ENCODE peak calls at places on chromosomes 6 and 20, in five cellular contexts. One of them, this sample, is unnamed. For H3K9me3, the result is how much of the 10 kb centered on the place peaks cover.

GRCh38 chr20:17559338-17559737 is 10.5 kb upstream of the DSTN start:
- DNase-seq in MM.1S: no peak
- DNase-seq in tibial nerve: no peak
- DNase-seq in psoas muscle: no peak
- DNase-seq in right lobe of liver: no peak
- DNase-seq in this sample: no peak

GRCh38 chr6:116246089-116246488 is 7.8 kb downstream of the TSPYL4 start:
- DNase-seq in MM.1S: no peak
- DNase-seq in tibial nerve: no peak
- DNase-seq in psoas muscle: no peak
- DNase-seq in right lobe of liver: no peak
- DNase-seq in this sample: no peak

GRCh38 chr20:63397946-63398450 is 36.8 kb upstream of the CHRNA4 start:
- DNase-seq in MM.1S: no peak
- DNase-seq in tibial nerve: no peak
- DNase-seq in psoas muscle: no peak
- DNase-seq in right lobe of liver: no peak
- DNase-seq in this sample: no peak

GRCh38 chr20:50270569-50270968 is 79.9 kb downstream of the CEBPB start:
- DNase-seq in MM.1S: no peak
- DNase-seq in tibial nerve: no peak
- DNase-seq in psoas muscle: no peak
- DNase-seq in right lobe of liver: no peak
- DNase-seq in this sample: no peak

GRCh38 chr20:10466855-10467254 is 31.8 kb downstream of the SLX4IP start:
- DNase-seq in MM.1S: no peak
- DNase-seq in tibial nerve: no peak
- DNase-seq in psoas muscle: no peak
- DNase-seq in right lobe of liver: no peak
- DNase-seq in this sample: no peak

GRCh38 chr6:13447949-13448724 is 39.3 kb downstream of the GFOD1 start:
- DNase-seq in MM.1S: no peak
- DNase-seq in tibial nerve: no peak
- DNase-seq in psoas muscle: no peak
- DNase-seq in right lobe of liver: no peak
- DNase-seq in this sample: no peak

GRCh38 chr20:11499235-11499634 is 418.5 kb upstream of the BTBD3 start:
- DNase-seq in MM.1S: no peak
- DNase-seq in tibial nerve: no peak
- DNase-seq in psoas muscle: no peak
- DNase-seq in right lobe of liver: no peak
- DNase-seq in this sample: no peak

GRCh38 chr20:21554376-21554890 is 40.6 kb upstream of the NKX2-2 start:
- DNase-seq in MM.1S: no peak
- DNase-seq in tibial nerve: no peak
- DNase-seq in psoas muscle: no peak
- DNase-seq in right lobe of liver: no peak
- DNase-seq in this sample: no peak

GRCh38 chr6:127459231-127459641 is at the start of gene KIAA0408:
- DNase-seq in MM.1S: no peak
- DNase-seq in tibial nerve: peak
- DNase-seq in psoas muscle: peak
- DNase-seq in right lobe of liver: no peak
- DNase-seq in this sample: no peak

GRCh38 chr6:100988391-100988999 is 107.4 kb upstream of the ASCC3 start:
- DNase-seq in MM.1S: no peak
- DNase-seq in tibial nerve: no peak
- DNase-seq in psoas muscle: no peak
- DNase-seq in right lobe of liver: no peak
- DNase-seq in this sample: no peak

GRCh38 chr6:109523478-109523877 is 40.5 kb upstream of the ZBTB24 start:
- DNase-seq in MM.1S: no peak
- DNase-seq in tibial nerve: no peak
- DNase-seq in psoas muscle: no peak
- DNase-seq in right lobe of liver: no peak
- DNase-seq in this sample: no peak

GRCh38 chr6:128569737-128570438 is 49.5 kb upstream of the PTPRK start:
- DNase-seq in MM.1S: no peak
- DNase-seq in tibial nerve: no peak
- DNase-seq in psoas muscle: no peak
- DNase-seq in right lobe of liver: no peak
- DNase-seq in this sample: no peak

GRCh38 chr6:37033819-37034790 is 28.6 kb downstream of the FGD2 start:
- DNase-seq in MM.1S: no peak
- DNase-seq in tibial nerve: no peak
- DNase-seq in psoas muscle: no peak
- DNase-seq in right lobe of liver: no peak
- DNase-seq in this sample: no peak

GRCh38 chr6:67336014-67336413 is 1299.1 kb upstream of the ADGRB3 start:
- DNase-seq in MM.1S: no peak
- DNase-seq in tibial nerve: no peak
- DNase-seq in psoas muscle: no peak
- DNase-seq in right lobe of liver: no peak
- DNase-seq in this sample: no peak

GRCh38 chr6:1285589-1286340 is 26.1 kb upstream of the FOXQ1 start:
- DNase-seq in MM.1S: no peak
- DNase-seq in tibial nerve: no peak
- DNase-seq in psoas muscle: no peak
- DNase-seq in right lobe of liver: no peak
- DNase-seq in this sample: no peak

GRCh38 chr6:108735310-108735990 is 112.8 kb upstream of the ARMC2 start:
- DNase-seq in MM.1S: no peak
- DNase-seq in tibial nerve: no peak
- DNase-seq in psoas muscle: no peak
- DNase-seq in right lobe of liver: no peak
- DNase-seq in this sample: no peak

GRCh38 chr6:10882654-10883053 is 813 bp upstream of the GCM2 start:
- DNase-seq in MM.1S: no peak
- DNase-seq in tibial nerve: no peak
- DNase-seq in psoas muscle: no peak
- DNase-seq in right lobe of liver: no peak
- DNase-seq in this sample: no peak

GRCh38 chr6:122043421-122043820 is 356.0 kb upstream of the HSF2 start:
- DNase-seq in MM.1S: no peak
- DNase-seq in tibial nerve: no peak
- DNase-seq in psoas muscle: no peak
- DNase-seq in right lobe of liver: no peak
- DNase-seq in this sample: no peak

GRCh38 chr20:38888059-38888831 is 38.0 kb upstream of the FAM83D start:
- DNase-seq in MM.1S: no peak
- DNase-seq in tibial nerve: no peak
- DNase-seq in psoas muscle: no peak
- DNase-seq in right lobe of liver: no peak
- DNase-seq in this sample: no peak

GRCh38 chr20:20461526-20461925 is 93.6 kb downstream of the INSM1 start:
- DNase-seq in MM.1S: no peak
- DNase-seq in tibial nerve: no peak
- DNase-seq in psoas muscle: no peak
- DNase-seq in right lobe of liver: no peak
- DNase-seq in this sample: no peak

GRCh38 chr6:36427781-36428345 is 14.8 kb downstream of the PXT1 start:
- DNase-seq in MM.1S: no peak
- DNase-seq in tibial nerve: no peak
- DNase-seq in psoas muscle: no peak
- DNase-seq in right lobe of liver: no peak
- DNase-seq in this sample: no peak

GRCh38 chr6:35203680-35204079 is 10.1 kb upstream of the SCUBE3 start:
- DNase-seq in MM.1S: no peak
- DNase-seq in tibial nerve: no peak
- DNase-seq in psoas muscle: no peak
- DNase-seq in right lobe of liver: no peak
- DNase-seq in this sample: no peak

GRCh38 chr6:134317471-134318131 is at the start of gene SGK1:
- DNase-seq in MM.1S: no peak
- DNase-seq in tibial nerve: no peak
- DNase-seq in psoas muscle: peak
- DNase-seq in right lobe of liver: no peak
- DNase-seq in this sample: peak

GRCh38 chr6:157443066-157443800 is 62.2 kb downstream of the ZDHHC14 start:
- DNase-seq in MM.1S: peak
- DNase-seq in tibial nerve: no peak
- DNase-seq in psoas muscle: no peak
- DNase-seq in right lobe of liver: no peak
- DNase-seq in this sample: no peak

GRCh38 chr6:4371207-4371921 is 236.0 kb upstream of the ECI2 start:
- DNase-seq in MM.1S: no peak
- DNase-seq in tibial nerve: no peak
- DNase-seq in psoas muscle: peak
- DNase-seq in right lobe of liver: no peak
- DNase-seq in this sample: no peak

GRCh38 chr20:4247898-4248858 is 232.8 kb upstream of the RNF24 start:
- DNase-seq in MM.1S: no peak
- DNase-seq in tibial nerve: no peak
- DNase-seq in psoas muscle: no peak
- DNase-seq in right lobe of liver: no peak
- DNase-seq in this sample: no peak

GRCh38 chr6:111154981-111155380 is 67.7 kb downstream of the SLC16A10 start:
- DNase-seq in MM.1S: no peak
- DNase-seq in tibial nerve: no peak
- DNase-seq in psoas muscle: no peak
- DNase-seq in right lobe of liver: no peak
- DNase-seq in this sample: no peak

DNA sequence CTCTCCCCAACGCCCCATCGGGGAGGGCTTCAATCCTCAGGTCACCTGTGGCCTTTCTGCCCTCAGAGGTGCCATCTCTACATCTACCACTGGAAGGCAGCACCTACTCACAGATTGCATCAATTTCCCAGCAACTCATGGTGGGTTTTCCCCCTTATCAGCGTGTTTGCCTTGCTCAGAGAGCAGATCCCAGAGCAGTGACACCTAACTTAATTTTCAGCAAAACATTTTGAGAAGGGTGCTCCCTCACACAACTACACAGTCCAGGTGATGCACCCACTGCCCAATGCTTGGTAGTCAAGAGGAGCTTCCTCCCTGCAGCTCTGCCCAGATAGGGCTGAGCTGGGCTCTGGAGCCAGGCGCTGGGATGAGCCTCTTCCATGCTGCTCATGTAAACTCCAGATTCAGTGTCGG is 48.2 kb downstream of the PLG start:
- DNase-seq in MM.1S: no peak
- DNase-seq in tibial nerve: no peak
- DNase-seq in psoas muscle: no peak
- DNase-seq in right lobe of liver: no peak
- DNase-seq in this sample: no peak
- H3K27ac ChIP-seq in MM.1S: no peak
- H3K27ac ChIP-seq in tibial nerve: no peak
- H3K27ac ChIP-seq in psoas muscle: no peak
- H3K27ac ChIP-seq in right lobe of liver: no peak
- H3K27ac ChIP-seq in this sample: no peak

GRCh38 chr20:34461779-34462087 is 54.5 kb upstream of the DYNLRB1 start:
- DNase-seq in MM.1S: no peak
- DNase-seq in tibial nerve: no peak
- DNase-seq in psoas muscle: no peak
- DNase-seq in right lobe of liver: no peak
- DNase-seq in this sample: no peak
- TF ChIP-seq CTCF in MM.1S: no peak
- TF ChIP-seq CTCF in tibial nerve: no peak
- TF ChIP-seq CTCF in psoas muscle: no peak
- TF ChIP-seq CTCF in right lobe of liver: no peak
- TF ChIP-seq CTCF in this sample: no peak

GRCh38 chr6:164109770-164110140 is 695.2 kb downstream of the QKI start:
- DNase-seq in MM.1S: no peak
- DNase-seq in tibial nerve: no peak
- DNase-seq in psoas muscle: peak
- DNase-seq in right lobe of liver: peak
- DNase-seq in this sample: no peak
- H3K9me3 ChIP-seq in MM.1S: under half
- H3K9me3 ChIP-seq in tibial nerve: under half
- H3K9me3 ChIP-seq in psoas muscle: under half
- H3K9me3 ChIP-seq in right lobe of liver: under half
- H3K9me3 ChIP-seq in this sample: under half

GRCh38 chr6:43091020-43091419 is 14.9 kb downstream of the PTK7 start:
- DNase-seq in MM.1S: no peak
- DNase-seq in tibial nerve: no peak
- DNase-seq in psoas muscle: no peak
- DNase-seq in right lobe of liver: no peak
- DNase-seq in this sample: no peak
- H3K27ac ChIP-seq in MM.1S: no peak
- H3K27ac ChIP-seq in tibial nerve: no peak
- H3K27ac ChIP-seq in psoas muscle: no peak
- H3K27ac ChIP-seq in right lobe of liver: no peak
- H3K27ac ChIP-seq in this sample: no peak

GRCh38 chr20:24737212-24737850 is 211.7 kb upstream of the CST7 start:
- DNase-seq in MM.1S: no peak
- DNase-seq in tibial nerve: no peak
- DNase-seq in psoas muscle: no peak
- DNase-seq in right lobe of liver: no peak
- DNase-seq in this sample: no peak
- TF ChIP-seq CTCF in MM.1S: no peak
- TF ChIP-seq CTCF in tibial nerve: no peak
- TF ChIP-seq CTCF in psoas muscle: no peak
- TF ChIP-seq CTCF in right lobe of liver: no peak
- TF ChIP-seq CTCF in this sample: no peak

DNA sequence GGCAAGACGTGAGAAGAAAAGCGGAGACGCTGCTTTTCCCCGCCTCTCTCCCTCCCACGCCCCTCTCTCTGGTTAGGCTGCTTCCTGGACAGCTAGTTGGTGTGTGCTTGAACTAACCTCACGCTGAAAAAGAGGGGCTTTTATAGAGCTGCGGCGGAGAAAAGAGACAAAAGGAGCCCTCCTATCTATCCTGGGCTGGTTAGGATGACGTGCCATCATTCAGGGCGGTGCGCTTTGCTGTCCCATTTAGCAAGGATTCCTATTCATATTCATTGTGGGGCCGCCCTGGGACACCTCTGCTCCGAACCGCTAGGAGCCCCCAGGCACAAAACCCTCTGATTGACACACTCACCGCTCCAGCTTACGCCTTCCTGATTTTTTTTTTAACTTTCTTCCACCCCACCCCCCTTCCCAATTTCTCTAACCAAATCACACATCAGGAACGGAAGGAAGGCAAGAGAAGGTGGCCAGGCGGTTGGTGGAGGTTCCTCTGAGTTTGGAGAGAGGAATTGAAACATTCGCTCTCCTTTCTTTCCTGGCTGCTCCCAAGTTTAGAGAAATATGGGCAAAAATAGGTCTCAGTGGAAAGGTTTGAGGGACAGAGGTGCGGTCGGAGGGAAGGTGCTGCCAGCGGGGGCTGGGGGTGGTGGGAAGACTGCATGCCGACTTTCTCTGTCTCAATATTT is at the start of gene OLIG3:
- DNase-seq in MM.1S: no peak
- DNase-seq in tibial nerve: no peak
- DNase-seq in psoas muscle: no peak
- DNase-seq in right lobe of liver: no peak
- DNase-seq in this sample: no peak
- H3K9me3 ChIP-seq in MM.1S: under half
- H3K9me3 ChIP-seq in tibial nerve: under half
- H3K9me3 ChIP-seq in psoas muscle: under half
- H3K9me3 ChIP-seq in right lobe of liver: under half
- H3K9me3 ChIP-seq in this sample: under half

GRCh38 chr6:43830775-43831174 is 60.8 kb downstream of the VEGFA start:
- DNase-seq in MM.1S: no peak
- DNase-seq in tibial nerve: no peak
- DNase-seq in psoas muscle: no peak
- DNase-seq in right lobe of liver: no peak
- DNase-seq in this sample: no peak
- H3K27ac ChIP-seq in MM.1S: no peak
- H3K27ac ChIP-seq in tibial nerve: no peak
- H3K27ac ChIP-seq in psoas muscle: no peak
- H3K27ac ChIP-seq in right lobe of liver: no peak
- H3K27ac ChIP-seq in this sample: no peak